ENCODE peak calls at places on chromosomes 4 and X, in five cellular contexts. H, R, M, G and P are unnamed samples.

GRCh38 chr4:67522851-67523671 is 22.2 kb downstream of the CENPC start:
- DNase-seq in R (no peak), M (no peak), H (no peak), G (no peak), P (no peak)

GRCh38 chr4:2743518-2744445 is 12.4 kb downstream of the TNIP2 start:
- DNase-seq in M (peak; percentile 81), G (no peak), R (no peak), H (no peak), P (no peak)

GRCh38 chr4:168723020-168723419 is 226.2 kb downstream of the PALLD start:
- DNase-seq in G (no peak), H (no peak), M (no peak), R (no peak), P (no peak)

GRCh38 chrX:106874075-106874474 is 29.1 kb downstream of the RIPPLY1 start:
- DNase-seq in G (no peak), H (peak; percentile 50), R (no peak), M (peak; percentile 40), P (no peak)

GRCh38 chr4:931194-931959 is 739 bp downstream of the GAK start:
- DNase-seq in M (no peak), G (no peak), R (no peak), H (peak; percentile 20), P (peak; percentile 9)

GRCh38 chrX:131725001-131725654 is 181.3 kb downstream of the OR13H1 start:
- DNase-seq in R (no peak), H (no peak), G (no peak), M (no peak), P (no peak)

GRCh38 chr4:176236909-176237308 is 32.1 kb downstream of the ASB5 start:
- DNase-seq in M (no peak), G (no peak), R (no peak), H (no peak), P (no peak)

GRCh38 chr4:8274772-8275241 is 5.3 kb downstream of the HTRA3 start:
- DNase-seq in G (no peak), H (peak; percentile 24), M (no peak), R (no peak), P (no peak)

GRCh38 chr4:55159851-55160250 is 34.5 kb upstream of the KDR start:
- DNase-seq in G (no peak), M (no peak), R (no peak), H (no peak), P (no peak)

GRCh38 chr4:3786196-3786869 is 20.1 kb downstream of the ADRA2C start:
- DNase-seq in G (no peak), H (peak; percentile 26), M (no peak), R (no peak), P (peak; percentile 71)

GRCh38 chrX:97898798-97899197 is 1015.1 kb downstream of the RPA4 start:
- DNase-seq in R (no peak), H (no peak), G (no peak), M (no peak), P (peak; percentile 0)

GRCh38 chr4:24477919-24478318 is 106.4 kb downstream of the DHX15 start:
- DNase-seq in H (peak; percentile 27), M (no peak), R (no peak), G (no peak), P (no peak)

GRCh38 chrX:80808160-80808735 is 1.4 kb downstream of the BRWD3 start:
- DNase-seq in M (peak; percentile 77), G (peak; percentile 20), H (peak; percentile 76), R (peak; percentile 62), P (peak; percentile 64)

GRCh38 chr4:119238068-119238722 is 25.7 kb downstream of the USP53 start:
- DNase-seq in M (no peak), H (no peak), G (no peak), R (no peak), P (no peak)

GRCh38 chr4:128718793-128719192 is 90.7 kb upstream of the JADE1 start:
- DNase-seq in M (no peak), H (no peak), G (no peak), R (no peak), P (no peak)

GRCh38 chrX:130058667-130059066 is 51.6 kb downstream of the ELF4 start:
- DNase-seq in G (no peak), R (no peak), M (no peak), H (no peak), P (no peak)

GRCh38 chr4:54509057-54509456 is 148.7 kb upstream of the KIT start:
- DNase-seq in G (no peak), H (no peak), R (no peak), M (no peak), P (no peak)

GRCh38 chrX:331145-331771 is 12.7 kb upstream of the GTPBP6 start:
- DNase-seq in M (no peak), R (no peak), H (no peak), G (no peak), P (no peak)

GRCh38 chr4:31548823-31549222 is 828.7 kb downstream of the PCDH7 start:
- DNase-seq in M (no peak), G (no peak), H (no peak), R (no peak), P (no peak)

GRCh38 chr4:158133551-158133950 is 39.3 kb downstream of the GASK1B start:
- DNase-seq in G (no peak), H (no peak), R (no peak), M (no peak), P (no peak)

GRCh38 chrX:16807548-16807947 is 21.3 kb downstream of the TXLNG start:
- DNase-seq in R (no peak), G (no peak), M (no peak), H (peak; percentile 40), P (no peak)

GRCh38 chr4:24315056-24315455 is 269.3 kb downstream of the DHX15 start:
- DNase-seq in G (no peak), M (no peak), R (no peak), H (no peak), P (no peak)

GRCh38 chrX:140664939-140665338 is 44.6 kb upstream of the LINC00632 start:
- DNase-seq in H (peak; percentile 59), M (no peak), G (no peak), R (no peak), P (no peak)

GRCh38 chr4:15381806-15382338 is 46.0 kb upstream of the C1QTNF7 start:
- DNase-seq in G (no peak), H (no peak), R (no peak), M (no peak), P (no peak)

GRCh38 chrX:39749728-39750127 is 348.0 kb downstream of the BCOR start:
- DNase-seq in G (no peak), M (no peak), H (no peak), R (no peak), P (no peak)

GRCh38 chr4:54100607-54101189 is 735 bp downstream of the GSX2 start:
- DNase-seq in G (no peak), M (no peak), R (no peak), H (no peak), P (no peak)

GRCh38 chr4:164828945-164829344 is 48.0 kb upstream of the APELA start:
- DNase-seq in R (no peak), G (no peak), H (no peak), M (no peak), P (no peak)

GRCh38 chrX:79366888-79367749 is at the start of gene ITM2A:
- DNase-seq in H (no peak), R (peak; percentile 50), G (no peak), M (no peak), P (no peak)

GRCh38 chrX:115226929-115227328 is 7.0 kb downstream of the LRCH2 start:
- DNase-seq in H (peak; percentile 56), G (peak; percentile 0), M (peak; percentile 10), R (no peak), P (peak; percentile 23)

GRCh38 chr4:100907465-100908454 is 389.9 kb upstream of the EMCN start:
- DNase-seq in R (no peak), M (no peak), H (peak; percentile 31), G (no peak), P (peak; percentile 6)

GRCh38 chr4:166003811-166004210 is 130.8 kb downstream of the TLL1 start:
- DNase-seq in R (no peak), G (no peak), H (peak; percentile 35), M (no peak), P (no peak)

GRCh38 chr4:128031756-128032384 is 29.2 kb upstream of the LARP1B start:
- DNase-seq in G (no peak), H (no peak), M (no peak), R (no peak), P (no peak)

GRCh38 chrX:3026074-3026588 is 15.1 kb upstream of the ARSF start:
- DNase-seq in R (no peak), M (no peak), G (no peak), H (no peak), P (no peak)